ENCODE peak calls at places on chromosomes 3 and 15, in four cellular contexts. One of them, this sample, is unnamed.

GRCh38 chr15:94453227-94453626 is 221.9 kb downstream of the MCTP2 start:
- DNase-seq in tibial nerve: no peak
- DNase-seq in transverse colon: no peak
- DNase-seq in IMR-90: peak; percentile 39
- DNase-seq in this sample: no peak

GRCh38 chr3:55180936-55181535 is 253.2 kb upstream of the LRTM1 start:
- DNase-seq in transverse colon: no peak
- DNase-seq in tibial nerve: peak; percentile 63
- DNase-seq in IMR-90: no peak
- DNase-seq in this sample: no peak

GRCh38 chr3:79606414-79606813 is 161.4 kb downstream of the ROBO1 start:
- DNase-seq in transverse colon: no peak
- DNase-seq in tibial nerve: no peak
- DNase-seq in IMR-90: no peak
- DNase-seq in this sample: no peak

GRCh38 chr3:32238027-32238815 is at the start of gene CMTM8:
- DNase-seq in transverse colon: peak; percentile 76
- DNase-seq in IMR-90: no peak
- DNase-seq in tibial nerve: peak; percentile 34
- DNase-seq in this sample: peak; percentile 67

GRCh38 chr3:67362686-67363085 is 291.7 kb downstream of the SUCLG2 start:
- DNase-seq in IMR-90: peak; percentile 21
- DNase-seq in tibial nerve: no peak
- DNase-seq in transverse colon: no peak
- DNase-seq in this sample: no peak

GRCh38 chr3:149378420-149379388 is 1.3 kb upstream of the TM4SF1 start:
- DNase-seq in IMR-90: no peak
- DNase-seq in transverse colon: no peak
- DNase-seq in tibial nerve: no peak
- DNase-seq in this sample: no peak

GRCh38 chr15:29435811-29436210 is 166.2 kb upstream of the NSMCE3 start:
- DNase-seq in transverse colon: no peak
- DNase-seq in tibial nerve: no peak
- DNase-seq in IMR-90: no peak
- DNase-seq in this sample: no peak

GRCh38 chr3:188153949-188154757 is at the start of gene LPP:
- DNase-seq in transverse colon: peak; percentile 85
- DNase-seq in tibial nerve: peak; percentile 58
- DNase-seq in IMR-90: peak; percentile 77
- DNase-seq in this sample: peak; percentile 85

GRCh38 chr3:122514123-122515019 is at the start of gene KPNA1:
- DNase-seq in IMR-90: peak; percentile 83
- DNase-seq in transverse colon: peak; percentile 88
- DNase-seq in tibial nerve: peak; percentile 71
- DNase-seq in this sample: peak; percentile 87

GRCh38 chr3:12501360-12502020 is 17.2 kb downstream of the TSEN2 start:
- DNase-seq in tibial nerve: peak; percentile 36
- DNase-seq in IMR-90: peak; percentile 69
- DNase-seq in transverse colon: no peak
- DNase-seq in this sample: no peak

GRCh38 chr15:90062023-90062728 is 40.1 kb downstream of the IDH2 start:
- DNase-seq in tibial nerve: no peak
- DNase-seq in IMR-90: no peak
- DNase-seq in transverse colon: peak; percentile 91
- DNase-seq in this sample: peak; percentile 43

GRCh38 chr3:154182975-154183374 is 61.8 kb downstream of the ARHGEF26 start:
- DNase-seq in IMR-90: no peak
- DNase-seq in transverse colon: no peak
- DNase-seq in tibial nerve: no peak
- DNase-seq in this sample: no peak

GRCh38 chr3:128112406-128112968 is 11.1 kb downstream of the RUVBL1 start:
- DNase-seq in transverse colon: no peak
- DNase-seq in tibial nerve: no peak
- DNase-seq in IMR-90: peak; percentile 90
- DNase-seq in this sample: peak; percentile 11

GRCh38 chr3:20739814-20740213 is 553.8 kb upstream of the SGO1 start:
- DNase-seq in IMR-90: no peak
- DNase-seq in tibial nerve: no peak
- DNase-seq in transverse colon: no peak
- DNase-seq in this sample: no peak

GRCh38 chr3:134978658-134979057 is 183.6 kb downstream of the EPHB1 start:
- DNase-seq in transverse colon: no peak
- DNase-seq in tibial nerve: no peak
- DNase-seq in IMR-90: no peak
- DNase-seq in this sample: no peak

GRCh38 chr3:88626426-88627120 is 476.8 kb downstream of the C3orf38 start:
- DNase-seq in tibial nerve: no peak
- DNase-seq in IMR-90: no peak
- DNase-seq in transverse colon: no peak
- DNase-seq in this sample: no peak

GRCh38 chr15:56365075-56365711 is at the start of gene TEX9:
- DNase-seq in tibial nerve: peak; percentile 71
- DNase-seq in transverse colon: peak; percentile 91
- DNase-seq in IMR-90: peak; percentile 80
- DNase-seq in this sample: peak; percentile 29

GRCh38 chr3:40382617-40382979 is 4.4 kb upstream of the ENTPD3 start:
- DNase-seq in IMR-90: no peak
- DNase-seq in transverse colon: no peak
- DNase-seq in tibial nerve: no peak
- DNase-seq in this sample: no peak

GRCh38 chr3:63824309-63824708 is 5.2 kb downstream of the C3orf49 start:
- DNase-seq in tibial nerve: no peak
- DNase-seq in IMR-90: peak; percentile 87
- DNase-seq in transverse colon: no peak
- DNase-seq in this sample: no peak

GRCh38 chr3:42057561-42058211 is 33.5 kb upstream of the TRAK1 start:
- DNase-seq in transverse colon: peak; percentile 38
- DNase-seq in tibial nerve: no peak
- DNase-seq in IMR-90: no peak
- DNase-seq in this sample: no peak

GRCh38 chr3:56593455-56594158 is 36.6 kb downstream of the CCDC66 start:
- DNase-seq in transverse colon: no peak
- DNase-seq in tibial nerve: no peak
- DNase-seq in IMR-90: no peak
- DNase-seq in this sample: peak; percentile 43

GRCh38 chr3:140724856-140725812 is 47.3 kb downstream of the TRIM42 start:
- DNase-seq in transverse colon: no peak
- DNase-seq in IMR-90: no peak
- DNase-seq in tibial nerve: no peak
- DNase-seq in this sample: no peak

GRCh38 chr3:7847021-7847420 is 654.6 kb upstream of the LMCD1 start:
- DNase-seq in tibial nerve: no peak
- DNase-seq in IMR-90: no peak
- DNase-seq in transverse colon: no peak
- DNase-seq in this sample: no peak

GRCh38 chr3:27590437-27591320 is 106.5 kb upstream of the SLC4A7 start:
- DNase-seq in IMR-90: peak; percentile 32
- DNase-seq in tibial nerve: peak; percentile 24
- DNase-seq in transverse colon: no peak
- DNase-seq in this sample: no peak

DNA sequence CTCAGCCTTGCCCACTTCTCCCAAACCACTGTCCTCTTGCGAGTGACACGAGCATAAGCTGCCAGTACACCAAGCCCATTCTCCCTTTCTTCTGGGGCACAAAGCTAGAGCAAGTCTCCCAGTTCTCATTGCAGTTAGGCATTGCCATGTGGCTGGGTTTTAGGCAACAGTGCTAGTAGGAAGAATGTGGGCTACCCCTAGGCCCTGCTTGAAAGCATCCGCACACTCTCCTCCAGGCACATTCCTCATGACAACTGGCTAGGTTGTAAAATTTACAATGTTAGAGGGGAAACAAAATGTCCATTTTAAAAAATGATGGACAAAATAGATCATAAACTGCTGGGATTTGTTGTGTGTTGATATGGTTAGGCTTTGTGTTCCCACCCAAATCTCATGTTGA is 19.7 kb downstream of the ITGB5 start:
- DNase-seq in IMR-90: no peak
- DNase-seq in transverse colon: no peak
- DNase-seq in tibial nerve: no peak
- DNase-seq in this sample: no peak
- H3K27ac ChIP-seq in IMR-90: no peak overlapping the region
- H3K27ac ChIP-seq in transverse colon: no peak overlapping the region
- H3K27ac ChIP-seq in tibial nerve: no peak overlapping the region
- H3K27ac ChIP-seq in this sample: no peak overlapping the region

GRCh38 chr3:184568918-184569829 is 7.6 kb downstream of the EPHB3 start:
- DNase-seq in transverse colon: peak; percentile 72
- DNase-seq in IMR-90: peak; percentile 97
- DNase-seq in tibial nerve: peak; percentile 87
- DNase-seq in this sample: no peak
- H3K27ac ChIP-seq in transverse colon: peak overlapping the region; percentile 76
- H3K27ac ChIP-seq in IMR-90: peak overlapping the region; percentile 93
- H3K27ac ChIP-seq in tibial nerve: peak overlapping the region; percentile 76
- H3K27ac ChIP-seq in this sample: no peak overlapping the region

GRCh38 chr3:29331035-29331434 is 50.2 kb downstream of the RBMS3 start:
- DNase-seq in IMR-90: no peak
- DNase-seq in tibial nerve: no peak
- DNase-seq in transverse colon: no peak
- DNase-seq in this sample: no peak

GRCh38 chr3:29333520-29333919 is 52.6 kb downstream of the RBMS3 start:
- DNase-seq in IMR-90: peak; percentile 37
- DNase-seq in tibial nerve: no peak
- DNase-seq in transverse colon: no peak
- DNase-seq in this sample: no peak

GRCh38 chr3:29334652-29335189 is 53.9 kb downstream of the RBMS3 start:
- DNase-seq in tibial nerve: no peak
- DNase-seq in transverse colon: no peak
- DNase-seq in IMR-90: no peak
- DNase-seq in this sample: no peak

GRCh38 chr3:29329986-29330514 is 49.2 kb downstream of the RBMS3 start:
- DNase-seq in transverse colon: no peak
- DNase-seq in tibial nerve: no peak
- DNase-seq in IMR-90: peak; percentile 63
- DNase-seq in this sample: no peak

DNA sequence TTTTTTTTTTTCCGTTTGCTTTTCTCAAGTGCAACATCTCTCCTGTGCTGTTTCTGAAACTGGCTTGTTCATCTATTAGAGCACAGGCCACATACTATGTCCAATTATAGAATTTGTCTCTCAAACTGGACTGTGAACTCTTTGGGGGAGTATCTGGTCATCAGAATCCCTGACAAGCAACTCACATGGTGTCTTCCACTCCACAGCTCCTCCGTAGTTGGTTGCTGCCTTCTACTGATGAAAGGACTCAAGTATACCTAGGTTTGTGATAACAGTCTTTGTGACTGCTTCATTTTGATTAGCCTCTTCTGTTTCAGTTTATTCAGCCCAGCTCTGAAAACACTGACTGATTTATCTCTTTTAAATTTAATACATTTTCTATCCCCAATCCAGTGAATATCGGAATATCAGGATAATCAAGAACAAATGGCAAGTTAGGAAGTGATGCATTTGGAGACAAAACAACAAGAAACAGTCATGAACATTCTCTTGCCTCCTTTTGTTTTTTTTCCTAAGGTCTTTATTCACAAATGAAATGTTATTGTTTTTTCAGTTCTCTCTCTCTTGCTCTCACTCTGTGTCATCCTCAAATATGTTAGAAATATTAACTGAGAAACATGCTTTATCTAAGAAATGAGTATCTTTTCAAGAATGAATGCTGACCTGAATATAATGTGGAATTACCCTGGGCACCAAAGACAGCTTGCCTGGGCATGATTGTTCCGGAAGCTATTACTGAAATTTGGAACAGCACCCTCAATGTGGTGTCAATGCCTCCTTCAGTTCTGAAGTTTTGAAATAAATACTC is 51.2 kb downstream of the RBMS3 start:
- DNase-seq in tibial nerve: no peak
- DNase-seq in IMR-90: no peak
- DNase-seq in transverse colon: no peak
- DNase-seq in this sample: no peak
- H3K27ac ChIP-seq in tibial nerve: no peak overlapping the region
- H3K27ac ChIP-seq in IMR-90: no peak overlapping the region
- H3K27ac ChIP-seq in transverse colon: peak overlapping the region; percentile 21
- H3K27ac ChIP-seq in this sample: no peak overlapping the region

DNA sequence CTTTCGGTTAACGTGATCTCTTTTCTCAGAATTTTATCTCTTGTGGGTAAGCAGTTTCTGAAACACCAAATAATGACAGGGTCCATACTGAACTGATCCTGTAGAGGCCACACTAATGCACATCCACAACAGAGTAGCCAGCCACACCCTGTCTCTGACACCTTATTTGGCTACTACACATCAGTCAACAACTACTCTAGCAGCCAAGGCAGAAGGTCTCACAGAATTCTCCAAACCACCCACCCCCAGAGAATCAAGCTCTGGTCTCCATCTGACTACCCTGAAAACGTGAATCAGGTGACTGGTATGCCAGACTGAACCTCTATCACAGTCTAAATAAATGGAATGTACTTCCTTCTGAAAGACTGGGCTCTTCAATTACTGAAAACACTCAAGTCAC is 38.0 kb downstream of the EDC3 start:
- DNase-seq in tibial nerve: no peak
- DNase-seq in IMR-90: peak; percentile 52
- DNase-seq in transverse colon: no peak
- DNase-seq in this sample: no peak
- H3K27ac ChIP-seq in tibial nerve: no peak overlapping the region
- H3K27ac ChIP-seq in IMR-90: no peak overlapping the region
- H3K27ac ChIP-seq in transverse colon: no peak overlapping the region
- H3K27ac ChIP-seq in this sample: no peak overlapping the region